ENCODE peak calls at places on chromosomes 3 and 15, in ten cellular contexts. Q, N, P, U, M, W, C, S, L and J are unnamed samples.
A peak's percentile ranks its signal among the peaks of the same experiment; 100 is the strongest.

GRCh38 chr3:195059006-195059350 is 212.0 kb downstream of the XXYLT1 start:
- DNase-seq in Q (no peak), N (no peak), P (no peak), U (no peak), M (no peak), W (peak; percentile 45), C (no peak), S (no peak), L (no peak), J (no peak)

GRCh38 chr15:85756411-85757072 is 38.2 kb downstream of the KLHL25 start:
- DNase-seq in Q (no peak), N (no peak), P (no peak), U (no peak), M (no peak), W (peak; percentile 7), C (no peak), S (no peak), L (no peak), J (no peak)

GRCh38 chr3:83002869-83003445 is 1241.5 kb upstream of the GBE1 start:
- DNase-seq in Q (no peak), N (no peak), P (no peak), U (no peak), M (no peak), W (no peak), C (no peak), S (no peak), L (peak; percentile 72), J (no peak)

GRCh38 chr15:61200626-61201025 is 28.5 kb downstream of the RORA start:
- DNase-seq in Q (no peak), N (no peak), P (no peak), U (no peak), M (no peak), W (no peak), C (no peak), S (no peak), L (no peak), J (no peak)

GRCh38 chr3:170220871-170221270 is 1.4 kb upstream of the PRKCI start:
- DNase-seq in Q (peak; percentile 74), N (no peak), P (peak; percentile 58), U (no peak), M (no peak), W (no peak), C (no peak), S (no peak), L (no peak), J (peak; percentile 76)

GRCh38 chr3:9769426-9770275 is at the start of gene CAMK1:
- DNase-seq in Q (peak; percentile 73), N (peak; percentile 75), P (peak; percentile 58), U (peak; percentile 59), M (peak; percentile 83), W (peak; percentile 88), C (peak; percentile 54), S (peak; percentile 28), L (peak; percentile 52), J (no peak)

GRCh38 chr3:156477306-156477705 is 77.6 kb downstream of the SSR3 start:
- DNase-seq in Q (peak; percentile 38), N (no peak), P (no peak), U (no peak), M (no peak), W (no peak), C (no peak), S (no peak), L (no peak), J (no peak)

GRCh38 chr3:177835008-177835407 is 637.7 kb upstream of the TBL1XR1 start:
- DNase-seq in Q (peak; percentile 98), N (peak; percentile 75), P (peak; percentile 99), U (peak; percentile 25), M (no peak), W (no peak), C (no peak), S (no peak), L (peak; percentile 23), J (peak; percentile 66)

GRCh38 chr15:70530906-70531305 is 232.5 kb downstream of the UACA start:
- DNase-seq in Q (no peak), N (no peak), P (no peak), U (no peak), M (peak; percentile 28), W (no peak), C (no peak), S (no peak), L (no peak), J (no peak)

GRCh38 chr3:50154476-50154839 is 666 bp upstream of the SEMA3F start:
- DNase-seq in Q (no peak), N (peak; percentile 20), P (no peak), U (no peak), M (peak; percentile 62), W (no peak), C (no peak), S (no peak), L (no peak), J (no peak)

GRCh38 chr15:39530446-39531342 is 50.2 kb upstream of the THBS1 start:
- DNase-seq in Q (peak; percentile 28), N (no peak), P (no peak), U (peak; percentile 50), M (no peak), W (no peak), C (no peak), S (no peak), L (no peak), J (no peak)

GRCh38 chr3:71908001-71908400 is 123.1 kb upstream of the PROK2 start:
- DNase-seq in Q (no peak), N (no peak), P (no peak), U (no peak), M (no peak), W (no peak), C (no peak), S (no peak), L (no peak), J (no peak)

GRCh38 chr3:169232863-169233262 is 430.6 kb downstream of the MECOM start:
- DNase-seq in Q (peak; percentile 11), N (no peak), P (peak; percentile 78), U (no peak), M (no peak), W (no peak), C (no peak), S (no peak), L (no peak), J (no peak)

GRCh38 chr15:59689626-59690236 is 611 bp upstream of the BNIP2 start:
- DNase-seq in Q (peak; percentile 64), N (peak; percentile 78), P (peak; percentile 75), U (peak; percentile 79), M (peak; percentile 50), W (peak; percentile 86), C (peak; percentile 25), S (peak; percentile 13), L (peak; percentile 81), J (peak; percentile 25)

GRCh38 chr15:91055548-91056331 is 33.3 kb upstream of the VPS33B start:
- DNase-seq in Q (peak; percentile 73), N (peak; percentile 70), P (peak; percentile 63), U (peak; percentile 54), M (no peak), W (peak; percentile 24), C (peak; percentile 43), S (peak; percentile 32), L (peak; percentile 79), J (peak; percentile 37)

GRCh38 chr3:30428251-30428650 is 178.2 kb upstream of the TGFBR2 start:
- DNase-seq in Q (peak; percentile 78), N (peak; percentile 55), P (peak; percentile 60), U (no peak), M (no peak), W (no peak), C (no peak), S (no peak), L (no peak), J (peak; percentile 23)

GRCh38 chr3:13012228-13012691 is 61.0 kb downstream of the IQSEC1 start:
- DNase-seq in Q (peak; percentile 63), N (no peak), P (peak; percentile 77), U (no peak), M (no peak), W (peak; percentile 73), C (no peak), S (no peak), L (no peak), J (no peak)